ENCODE peak calls at places on chromosomes 1 and 21, in nine cellular contexts. A, U, M, I, V, O, C, Z and Y are unnamed samples. For H3K36me3, the result is how much of the 10 kb centered on the place peaks cover.

GRCh38 chr1:183764981-183765380 is 39.9 kb upstream of the RGL1 start:
- DNase-seq in Z (no peak), I (no peak), U (no peak), O (no peak), A (no peak), V (no peak), M (no peak), C (no peak), Y (no peak)

GRCh38 chr1:43586136-43586726 is 55.5 kb downstream of the PTPRF start:
- DNase-seq in Z (no peak), V (no peak), M (no peak), A (no peak), U (no peak), C (no peak), O (no peak), I (no peak), Y (no peak)

GRCh38 chr1:27143408-27143807 is 11.5 kb downstream of the SLC9A1 start:
- DNase-seq in O (no peak), Z (no peak), M (no peak), U (no peak), I (no peak), C (no peak), A (no peak), V (no peak), Y (no peak)

GRCh38 chr1:169931795-169932195 is 38.1 kb upstream of the SCYL3 start:
- DNase-seq in Z (no peak), O (no peak), M (no peak), A (no peak), C (no peak), U (no peak), V (no peak), I (no peak), Y (no peak)

GRCh38 chr1:8736927-8737326 is 80.5 kb downstream of the RERE start:
- DNase-seq in I (no peak), U (no peak), A (no peak), Z (no peak), C (no peak), V (no peak), O (no peak), M (no peak), Y (no peak)

GRCh38 chr1:199064971-199065370 is 426.1 kb downstream of the PTPRC start:
- DNase-seq in C (no peak), Z (no peak), V (no peak), M (no peak), A (no peak), U (no peak), I (no peak), O (no peak), Y (no peak)

GRCh38 chr1:212060632-212061472 is 25.3 kb downstream of the DTL start:
- DNase-seq in U (no peak), Z (no peak), O (no peak), V (no peak), M (no peak), I (no peak), A (no peak), C (no peak), Y (no peak)

GRCh38 chr21:34582506-34583150 is 32.3 kb downstream of the RCAN1 start:
- DNase-seq in O (no peak), U (no peak), Z (peak), A (peak), M (no peak), C (no peak), V (peak), I (peak), Y (no peak)

GRCh38 chr1:46692806-46693770 is 21.4 kb downstream of the TEX38 start:
- DNase-seq in M (no peak), O (no peak), A (no peak), I (no peak), C (no peak), Z (no peak), U (no peak), V (no peak), Y (no peak)

GRCh38 chr21:28174006-28174405 is 818.7 kb downstream of the LTN1 start:
- DNase-seq in Z (no peak), C (no peak), O (no peak), M (no peak), V (no peak), A (no peak), U (no peak), I (no peak), Y (no peak)

GRCh38 chr1:175976865-175977642 is 230.0 kb downstream of the COP1 start:
- DNase-seq in Z (no peak), A (no peak), C (no peak), M (no peak), V (no peak), O (no peak), I (no peak), U (no peak), Y (no peak)

GRCh38 chr1:235067396-235068154 is 61.1 kb downstream of the TOMM20 start:
- DNase-seq in A (peak), I (no peak), Z (no peak), M (no peak), V (peak), O (no peak), U (no peak), C (peak), Y (no peak)

GRCh38 chr1:60697204-60697994 is 385.0 kb upstream of the NFIA start:
- DNase-seq in O (no peak), A (peak), Z (no peak), C (no peak), I (no peak), V (no peak), U (no peak), M (no peak), Y (no peak)

GRCh38 chr1:93717639-93718038 is 36.0 kb upstream of the BCAR3 start:
- DNase-seq in V (no peak), U (no peak), C (no peak), I (no peak), M (no peak), A (no peak), O (no peak), Z (no peak), Y (no peak)

GRCh38 chr1:200710166-200710565 is 28.5 kb upstream of the CAMSAP2 start:
- DNase-seq in U (no peak), A (no peak), O (no peak), I (no peak), V (no peak), C (no peak), Z (no peak), M (no peak), Y (no peak)

GRCh38 chr1:94102126-94102525 is 18.8 kb downstream of the ABCA4 start:
- DNase-seq in C (no peak), U (no peak), V (no peak), O (no peak), A (no peak), I (no peak), M (no peak), Z (no peak), Y (no peak)

GRCh38 chr1:110960777-110961420 is 2.8 kb downstream of the LRIF1 start:
- DNase-seq in Z (no peak), U (no peak), C (no peak), V (no peak), O (no peak), I (no peak), M (no peak), A (no peak), Y (no peak)
- H3K4me3 ChIP-seq in Z (peak), U (no peak), C (no peak), V (no peak), O (peak), I (peak), M (peak), A (no peak), Y (no peak)

GRCh38 chr1:2027961-2028583 is 8.9 kb downstream of the GABRD start:
- DNase-seq in V (no peak), Z (no peak), O (no peak), U (no peak), A (no peak), C (no peak), M (no peak), I (no peak), Y (no peak)

GRCh38 chr1:2024887-2025286 is 5.7 kb downstream of the GABRD start:
- DNase-seq in C (no peak), M (no peak), U (no peak), O (no peak), V (no peak), A (no peak), I (no peak), Z (no peak), Y (no peak)

GRCh38 chr1:2024451-2024850 is 5.3 kb downstream of the GABRD start:
- DNase-seq in U (no peak), Z (no peak), C (no peak), A (no peak), V (no peak), M (no peak), I (no peak), O (no peak), Y (no peak)

GRCh38 chr1:2023187-2023586 is 4.0 kb downstream of the GABRD start:
- DNase-seq in M (no peak), V (no peak), Z (no peak), A (no peak), C (no peak), I (no peak), U (no peak), O (no peak), Y (no peak)

GRCh38 chr1:2025491-2025981 is 6.4 kb downstream of the GABRD start:
- DNase-seq in V (peak), I (no peak), U (no peak), Z (no peak), A (no peak), M (no peak), C (no peak), O (peak), Y (no peak)
- H3K27ac ChIP-seq in V (peak), I (no peak), U (no peak), Z (no peak), A (no peak), M (no peak), C (no peak), O (no peak), Y (no peak)

DNA sequence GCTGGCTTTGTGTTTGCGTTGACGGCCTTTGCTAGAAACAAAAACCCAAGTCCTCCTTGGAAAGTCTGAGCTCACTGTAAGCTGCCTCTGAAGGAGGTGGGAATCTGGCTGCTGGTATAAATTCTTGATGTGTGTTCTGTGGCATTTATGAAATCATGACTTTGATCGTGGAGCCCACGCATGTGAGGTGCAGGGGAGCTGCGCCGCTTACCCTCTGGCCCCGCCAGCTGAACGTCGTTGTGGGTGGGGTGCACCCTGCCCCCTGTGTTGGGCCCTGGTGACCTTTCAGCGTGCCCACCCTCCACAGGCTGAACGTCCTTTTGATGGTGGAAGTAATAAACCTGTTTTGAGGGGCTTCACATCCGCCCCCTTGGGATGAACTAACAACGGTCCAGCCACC is 21.2 kb upstream of the DIP2A start:
- DNase-seq in V (no peak), C (no peak), U (no peak), O (peak), I (no peak), Z (no peak), M (no peak), A (no peak), Y (no peak)
- H3K36me3 ChIP-seq in V (half or more), C (under half), U (under half), O (under half), I (under half), Z (under half), M (under half), A (half or more), Y (under half)

GRCh38 chr1:229406798-229407197 is 27.1 kb downstream of the ACTA1 start:
- DNase-seq in Z (peak), U (no peak), C (no peak), I (peak), V (no peak), O (no peak), A (no peak), M (no peak), Y (no peak)
- H3K4me3 ChIP-seq in Z (peak), U (no peak), C (no peak), I (peak), V (peak), O (no peak), A (peak), M (no peak), Y (peak)